ENCODE peak calls at places on chromosomes 5 and 9, in four cellular contexts. One of them, this sample, is unnamed.

GRCh38 chr5:143752165-143752564 is 59.8 kb upstream of the HMHB1 start:
- DNase-seq in neuronal stem cell: no peak
- DNase-seq in mesenchymal stem cell: no peak
- DNase-seq in IMR-90: no peak
- DNase-seq in this sample: no peak

GRCh38 chr9:97487107-97487506 is 14.4 kb upstream of the TMOD1 start:
- DNase-seq in neuronal stem cell: no peak
- DNase-seq in mesenchymal stem cell: no peak
- DNase-seq in IMR-90: peak; percentile 41
- DNase-seq in this sample: peak; percentile 63

GRCh38 chr9:37574241-37574721 is 1.9 kb downstream of the FBXO10 start:
- DNase-seq in IMR-90: peak; percentile 62
- DNase-seq in neuronal stem cell: no peak
- DNase-seq in mesenchymal stem cell: peak; percentile 89
- DNase-seq in this sample: no peak

GRCh38 chr9:347667-348292 is 133.1 kb downstream of the DOCK8 start:
- DNase-seq in mesenchymal stem cell: peak; percentile 3
- DNase-seq in IMR-90: peak; percentile 41
- DNase-seq in neuronal stem cell: peak; percentile 5
- DNase-seq in this sample: peak; percentile 83

GRCh38 chr5:115774684-115775083 is 41.8 kb downstream of the CDO1 start:
- DNase-seq in mesenchymal stem cell: no peak
- DNase-seq in neuronal stem cell: no peak
- DNase-seq in IMR-90: no peak
- DNase-seq in this sample: no peak

GRCh38 chr9:121322037-121322736 is 47.9 kb downstream of the STOM start:
- DNase-seq in neuronal stem cell: no peak
- DNase-seq in mesenchymal stem cell: peak; percentile 97
- DNase-seq in IMR-90: peak; percentile 98
- DNase-seq in this sample: no peak

GRCh38 chr5:158154226-158155005 is 295.5 kb upstream of the CLINT1 start:
- DNase-seq in mesenchymal stem cell: peak; percentile 58
- DNase-seq in IMR-90: peak; percentile 50
- DNase-seq in neuronal stem cell: no peak
- DNase-seq in this sample: no peak

GRCh38 chr5:112776301-112776856 is 38.7 kb downstream of the APC start:
- DNase-seq in mesenchymal stem cell: peak; percentile 37
- DNase-seq in neuronal stem cell: no peak
- DNase-seq in IMR-90: peak; percentile 96
- DNase-seq in this sample: peak; percentile 38

GRCh38 chr9:111870774-111871542 is 25.7 kb upstream of the UGCG start:
- DNase-seq in mesenchymal stem cell: no peak
- DNase-seq in IMR-90: no peak
- DNase-seq in neuronal stem cell: no peak
- DNase-seq in this sample: no peak

GRCh38 chr9:133108794-133109641 is 12.0 kb downstream of the RALGDS start:
- DNase-seq in IMR-90: no peak
- DNase-seq in neuronal stem cell: no peak
- DNase-seq in mesenchymal stem cell: no peak
- DNase-seq in this sample: no peak

GRCh38 chr5:135318924-135319323 is 80.1 kb downstream of the MACROH2A1 start:
- DNase-seq in IMR-90: no peak
- DNase-seq in neuronal stem cell: no peak
- DNase-seq in mesenchymal stem cell: no peak
- DNase-seq in this sample: no peak

GRCh38 chr5:143893638-143894037 is 81.7 kb downstream of the HMHB1 start:
- DNase-seq in IMR-90: no peak
- DNase-seq in mesenchymal stem cell: no peak
- DNase-seq in neuronal stem cell: no peak
- DNase-seq in this sample: no peak

GRCh38 chr9:81182421-81182820 is 506.9 kb downstream of the TLE1 start:
- DNase-seq in IMR-90: peak; percentile 77
- DNase-seq in neuronal stem cell: no peak
- DNase-seq in mesenchymal stem cell: peak; percentile 66
- DNase-seq in this sample: no peak

GRCh38 chr9:4295160-4295559 is 4.7 kb downstream of the GLIS3 start:
- DNase-seq in neuronal stem cell: no peak
- DNase-seq in mesenchymal stem cell: no peak
- DNase-seq in IMR-90: no peak
- DNase-seq in this sample: no peak

GRCh38 chr5:65474129-65474711 is 7.5 kb downstream of the ADAMTS6 start:
- DNase-seq in neuronal stem cell: no peak
- DNase-seq in IMR-90: no peak
- DNase-seq in mesenchymal stem cell: no peak
- DNase-seq in this sample: no peak

GRCh38 chr9:61670616-61671015 is 480.8 kb downstream of the SPATA31A7 start:
- DNase-seq in neuronal stem cell: no peak
- DNase-seq in IMR-90: no peak
- DNase-seq in mesenchymal stem cell: no peak
- DNase-seq in this sample: no peak

GRCh38 chr5:72301557-72301956 is 18.5 kb downstream of the MRPS27 start:
- DNase-seq in neuronal stem cell: no peak
- DNase-seq in mesenchymal stem cell: no peak
- DNase-seq in IMR-90: no peak
- DNase-seq in this sample: no peak

GRCh38 chr5:159965031-159965837 is 43.7 kb upstream of the TTC1 start:
- DNase-seq in IMR-90: peak; percentile 57
- DNase-seq in mesenchymal stem cell: peak; percentile 63
- DNase-seq in neuronal stem cell: no peak
- DNase-seq in this sample: peak; percentile 9
- H2AFZ ChIP-seq in IMR-90: peak overlapping the region; percentile 78
- H2AFZ ChIP-seq in mesenchymal stem cell: no peak overlapping the region
- H2AFZ ChIP-seq in neuronal stem cell: no peak overlapping the region
- H2AFZ ChIP-seq in this sample: no peak overlapping the region

DNA sequence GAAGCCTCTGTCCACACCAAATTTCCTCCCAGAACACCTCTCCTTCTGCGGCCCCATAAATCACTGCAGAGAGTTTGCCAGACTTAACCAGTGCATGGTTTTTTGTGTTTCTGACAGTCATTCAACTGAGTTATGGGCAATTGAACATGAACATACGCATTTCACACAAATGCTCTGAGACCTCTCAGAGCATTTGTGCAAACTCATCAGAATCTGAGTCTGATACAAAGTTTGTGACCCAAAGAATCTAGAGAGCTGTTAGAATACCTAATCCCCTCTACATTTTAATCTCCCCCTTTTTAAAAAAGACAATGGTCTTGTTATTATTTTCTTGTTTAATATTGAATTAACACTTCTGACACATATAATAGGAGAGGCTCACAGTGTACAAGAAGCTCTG is 416.9 kb upstream of the SMARCA2 start:
- DNase-seq in IMR-90: no peak
- DNase-seq in mesenchymal stem cell: no peak
- DNase-seq in neuronal stem cell: no peak
- DNase-seq in this sample: no peak
- H3K23ac ChIP-seq in IMR-90: no peak overlapping the region
- H3K23ac ChIP-seq in mesenchymal stem cell: no peak overlapping the region
- H3K23ac ChIP-seq in neuronal stem cell: no peak overlapping the region
- H3K23ac ChIP-seq in this sample: no peak overlapping the region

DNA sequence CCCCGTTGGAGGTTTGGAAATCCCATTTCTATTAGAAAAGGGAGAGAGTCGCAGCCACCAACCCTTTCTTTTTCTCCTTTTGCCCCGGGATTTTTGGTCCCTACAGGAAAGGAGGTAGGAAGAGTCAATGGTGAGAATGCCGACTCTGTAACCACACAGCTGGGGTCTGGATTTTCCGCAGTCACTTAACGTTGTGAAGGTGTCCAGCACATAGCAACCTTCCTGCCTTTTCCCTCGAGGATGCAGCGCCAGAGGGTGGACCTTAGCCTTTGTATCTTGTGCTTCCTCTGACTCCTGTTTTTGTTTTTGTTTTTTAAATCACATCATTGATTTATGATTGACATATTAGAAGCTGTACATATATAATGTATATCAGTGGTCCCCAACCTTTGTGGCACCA is 41.4 kb downstream of the TLR4 start:
- DNase-seq in mesenchymal stem cell: no peak
- DNase-seq in neuronal stem cell: no peak
- DNase-seq in IMR-90: no peak
- DNase-seq in this sample: no peak
- H2AFZ ChIP-seq in mesenchymal stem cell: no peak overlapping the region
- H2AFZ ChIP-seq in neuronal stem cell: no peak overlapping the region
- H2AFZ ChIP-seq in IMR-90: no peak overlapping the region
- H2AFZ ChIP-seq in this sample: no peak overlapping the region

GRCh38 chr5:10244357-10244944 is 5.2 kb downstream of the ATPSCKMT start:
- DNase-seq in IMR-90: no peak
- DNase-seq in neuronal stem cell: no peak
- DNase-seq in mesenchymal stem cell: no peak
- DNase-seq in this sample: no peak
- H3K23ac ChIP-seq in IMR-90: no peak overlapping the region
- H3K23ac ChIP-seq in neuronal stem cell: no peak overlapping the region
- H3K23ac ChIP-seq in mesenchymal stem cell: no peak overlapping the region
- H3K23ac ChIP-seq in this sample: no peak overlapping the region

DNA sequence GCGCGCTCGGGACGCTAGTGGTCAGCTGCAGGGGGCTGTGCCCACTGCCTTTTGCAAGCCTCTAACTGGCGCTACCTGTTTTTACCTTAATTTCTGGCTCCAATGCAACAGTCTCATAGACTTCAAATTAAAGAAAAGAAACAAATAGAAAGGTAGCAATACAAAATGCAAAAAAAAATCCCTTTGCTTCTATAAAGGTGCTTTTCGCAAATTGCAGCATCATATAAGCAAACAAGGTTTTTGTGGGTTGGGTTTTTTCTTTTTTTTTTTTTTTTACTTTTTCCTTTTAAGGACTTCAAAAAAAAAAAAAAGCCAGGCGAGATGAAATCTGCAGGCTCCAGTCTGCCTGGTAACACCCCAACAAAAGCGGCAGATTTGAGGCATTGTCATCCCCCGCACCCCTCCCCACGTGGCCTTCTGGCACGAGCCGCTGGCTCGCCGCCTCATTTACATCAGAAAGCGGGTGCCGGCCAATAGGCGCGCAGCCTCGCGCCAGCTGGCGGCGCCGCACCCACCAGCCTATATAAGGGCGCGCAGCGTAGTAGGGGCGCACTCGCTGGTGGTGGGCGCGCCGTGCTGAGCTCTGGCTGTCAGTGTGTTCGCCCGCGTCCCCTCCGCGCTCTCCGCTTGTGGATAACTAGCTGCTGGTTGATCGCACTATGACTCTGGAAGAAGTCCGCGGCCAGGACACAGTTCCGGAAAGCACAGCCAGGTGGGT is at the start of gene GADD45G:
- DNase-seq in neuronal stem cell: peak; percentile 90
- DNase-seq in IMR-90: peak; percentile 61
- DNase-seq in mesenchymal stem cell: peak; percentile 96
- DNase-seq in this sample: peak; percentile 69
- H2AFZ ChIP-seq in neuronal stem cell: peak within 1 kb of the TSS; percentile 74
- H2AFZ ChIP-seq in IMR-90: peak within 1 kb of the TSS; percentile 85
- H2AFZ ChIP-seq in mesenchymal stem cell: peak within 1 kb of the TSS; percentile 83
- H2AFZ ChIP-seq in this sample: peak within 1 kb of the TSS; percentile 62

DNA sequence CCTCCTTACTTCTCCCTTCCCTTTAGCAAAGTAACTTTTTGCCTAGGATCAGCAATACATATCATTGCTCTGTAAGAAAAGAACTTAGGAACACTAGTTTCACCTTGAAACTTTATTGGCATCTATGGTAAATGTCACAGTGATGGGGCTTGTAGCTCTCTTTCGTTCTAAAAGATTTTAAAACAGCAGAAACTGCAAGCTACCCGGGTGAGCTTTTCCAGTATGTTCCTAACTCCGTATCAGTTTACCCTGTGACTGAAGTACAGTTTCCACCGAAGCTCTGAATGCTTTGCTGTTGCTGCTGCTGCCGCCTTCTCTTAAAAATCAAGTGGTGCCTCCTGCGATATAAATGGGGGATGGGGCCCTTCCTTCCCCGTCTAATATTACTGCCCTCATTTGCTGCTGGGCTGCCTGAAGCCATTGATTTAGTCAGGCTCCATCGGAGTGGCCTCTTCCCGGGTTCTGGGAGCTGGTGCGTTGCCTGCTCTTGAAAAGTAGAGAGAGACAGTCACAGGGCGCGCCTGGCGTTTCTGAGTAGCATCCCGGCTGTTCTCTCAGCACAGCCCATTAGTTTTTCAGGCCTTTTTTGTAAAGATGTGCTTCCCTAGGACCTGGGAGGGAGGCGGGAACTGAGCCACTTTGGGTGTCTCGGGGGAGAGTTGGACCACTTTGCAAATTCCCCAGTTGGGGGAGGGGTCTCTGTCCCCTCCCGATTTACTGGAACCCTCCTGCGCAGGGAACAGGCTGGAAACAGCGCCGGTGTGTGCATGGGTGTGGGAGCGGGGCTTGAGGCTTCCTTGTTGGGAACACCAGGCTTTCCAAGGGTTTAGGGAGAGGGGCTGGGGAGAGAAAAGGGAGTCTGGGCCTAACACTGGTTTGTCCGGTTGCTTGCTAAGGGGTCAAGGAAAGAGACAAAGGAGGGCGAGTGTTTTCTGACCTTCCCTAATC is 4.5 kb downstream of the PRDM6 start:
- DNase-seq in IMR-90: peak; percentile 30
- DNase-seq in neuronal stem cell: no peak
- DNase-seq in mesenchymal stem cell: no peak
- DNase-seq in this sample: no peak
- H3K23ac ChIP-seq in IMR-90: peak overlapping the region; percentile 29
- H3K23ac ChIP-seq in neuronal stem cell: no peak overlapping the region
- H3K23ac ChIP-seq in mesenchymal stem cell: peak overlapping the region; percentile 73
- H3K23ac ChIP-seq in this sample: no peak overlapping the region